ENCODE peak calls at places on chromosomes 11 and 22, in six cellular contexts. E, P, I, S, L and F are unnamed samples.
A peak's percentile ranks its signal among the peaks of the same experiment; 100 is the strongest.

GRCh38 chr11:68099474-68100405 is 21.4 kb downstream of the CHKA start:
- DNase-seq in E (peak; percentile 31), P (peak; percentile 58), S (no peak), L (no peak), I (peak; percentile 45), F (peak; percentile 46)

GRCh38 chr11:4071828-4072421 is 22.7 kb upstream of the RRM1 start:
- DNase-seq in L (no peak), E (no peak), P (no peak), I (no peak), S (no peak), F (no peak)

GRCh38 chr11:23653071-23653675 is 792.9 kb upstream of the CCDC179 start:
- DNase-seq in E (no peak), P (no peak), L (no peak), S (no peak), I (no peak), F (no peak)

GRCh38 chr22:22689621-22690345 is 45.4 kb downstream of the GGTLC2 start:
- DNase-seq in P (no peak), E (no peak), L (no peak), I (no peak), S (no peak), F (no peak)

GRCh38 chr11:128772814-128773213 is 78.9 kb downstream of the FLI1 start:
- DNase-seq in S (no peak), P (no peak), L (peak; percentile 43), E (peak; percentile 32), I (no peak), F (no peak)

GRCh38 chr11:83284501-83285051 is 1.6 kb downstream of the CCDC90B start:
- DNase-seq in L (no peak), S (no peak), E (no peak), I (no peak), P (no peak), F (no peak)

GRCh38 chr11:975824-976223 is 50.2 kb downstream of the AP2A2 start:
- DNase-seq in E (no peak), P (no peak), L (no peak), I (peak; percentile 76), S (no peak), F (no peak)

GRCh38 chr11:11843233-11843632 is 1.5 kb downstream of the USP47 start:
- DNase-seq in E (no peak), I (no peak), L (no peak), P (peak; percentile 35), S (no peak), F (peak; percentile 31)

GRCh38 chr22:44712156-44712555 is 10.2 kb downstream of the PRR5 start:
- DNase-seq in E (no peak), S (no peak), P (no peak), I (no peak), L (no peak), F (no peak)

GRCh38 chr22:46626911-46627805 is 7.0 kb downstream of the GRAMD4 start:
- DNase-seq in I (peak; percentile 95), S (no peak), L (no peak), P (no peak), E (no peak), F (no peak)

GRCh38 chr22:49398115-49398514 is 429.6 kb downstream of the BRD1 start:
- DNase-seq in L (no peak), E (no peak), I (no peak), P (no peak), S (no peak), F (no peak)

GRCh38 chr11:18844753-18845367 is 53.3 kb upstream of the PTPN5 start:
- DNase-seq in P (peak; percentile 33), L (no peak), I (no peak), E (no peak), S (no peak), F (peak; percentile 28)

GRCh38 chr11:46694607-46695006 is 5.8 kb downstream of the ARHGAP1 start:
- DNase-seq in I (no peak), L (no peak), S (no peak), P (no peak), E (no peak), F (no peak)

GRCh38 chr11:13629752-13630151 is 38.7 kb upstream of the FAR1 start:
- DNase-seq in P (no peak), S (no peak), I (no peak), L (no peak), E (no peak), F (no peak)

GRCh38 chr22:25114369-25115362 is 85.0 kb upstream of the CRYBB3 start:
- DNase-seq in P (no peak), E (no peak), S (no peak), I (no peak), L (no peak), F (no peak)

GRCh38 chr11:86194998-86195397 is 49.6 kb upstream of the EED start:
- DNase-seq in S (no peak), L (no peak), P (no peak), E (no peak), I (no peak), F (no peak)

GRCh38 chr11:109033627-109034340 is 368.9 kb downstream of the DDX10 start:
- DNase-seq in E (no peak), I (no peak), S (no peak), P (peak; percentile 81), L (no peak), F (no peak)

GRCh38 chr11:46112961-46113617 is 8.2 kb downstream of the PHF21A start:
- DNase-seq in E (no peak), I (no peak), S (no peak), P (peak; percentile 58), L (peak; percentile 40), F (peak; percentile 49)

GRCh38 chr11:47541070-47541469 is 11.9 kb downstream of the CELF1 start:
- DNase-seq in I (no peak), L (no peak), E (no peak), S (no peak), P (no peak), F (no peak)

GRCh38 chr11:16785520-16786128 is 47.2 kb downstream of the C11orf58 start:
- DNase-seq in S (no peak), P (peak; percentile 59), E (peak; percentile 51), I (peak; percentile 62), L (peak; percentile 64), F (peak; percentile 82)

GRCh38 chr11:10746871-10747270 is 4.2 kb upstream of the CTR9 start:
- DNase-seq in E (no peak), P (peak; percentile 28), S (no peak), I (no peak), L (no peak), F (no peak)

GRCh38 chr22:49404020-49404419 is 423.7 kb downstream of the BRD1 start:
- DNase-seq in E (no peak), L (no peak), S (no peak), I (no peak), P (no peak), F (no peak)

GRCh38 chr11:63590024-63590788 is 24.0 kb downstream of the PLAAT3 start:
- DNase-seq in E (no peak), I (no peak), P (no peak), S (no peak), L (no peak), F (no peak)

GRCh38 chr11:31974737-31975136 is 116.1 kb upstream of the RCN1 start:
- DNase-seq in E (no peak), P (peak; percentile 92), L (no peak), S (no peak), I (no peak), F (no peak)

GRCh38 chr11:73386026-73386425 is 9.8 kb downstream of the RELT start:
- DNase-seq in S (no peak), L (no peak), P (no peak), I (no peak), E (no peak), F (peak; percentile 65)

GRCh38 chr11:114477946-114478537 is 38.8 kb downstream of the REXO2 start:
- DNase-seq in P (no peak), I (peak; percentile 40), S (no peak), E (no peak), L (no peak), F (no peak)

GRCh38 chr11:23320131-23320530 is 459.9 kb upstream of the CCDC179 start:
- DNase-seq in E (no peak), L (no peak), I (no peak), S (no peak), P (peak; percentile 16), F (no peak)

GRCh38 chr11:2539761-2540520 is 95.1 kb downstream of the KCNQ1 start:
- DNase-seq in I (no peak), S (no peak), P (no peak), E (peak; percentile 4), L (no peak), F (no peak)

GRCh38 chr22:46734830-46735453 is 3.1 kb downstream of the CERK start:
- DNase-seq in P (no peak), S (no peak), I (no peak), E (peak; percentile 41), L (no peak), F (peak; percentile 72)

GRCh38 chr11:119876841-119877240 is 147.8 kb upstream of the NECTIN1 start:
- DNase-seq in I (no peak), P (no peak), S (no peak), E (no peak), L (no peak), F (no peak)

GRCh38 chr11:71120346-71120963 is 131.9 kb downstream of the SHANK2 start:
- DNase-seq in E (no peak), L (peak; percentile 52), P (no peak), S (no peak), I (peak; percentile 93), F (no peak)

GRCh38 chr22:43706151-43706550 is 106.0 kb downstream of the EFCAB6 start:
- DNase-seq in L (no peak), I (peak; percentile 17), S (no peak), E (no peak), P (no peak), F (no peak)

GRCh38 chr11:1308745-1309497 is 511 bp downstream of the TOLLIP start:
- DNase-seq in E (no peak), L (no peak), P (peak; percentile 45), I (no peak), S (no peak), F (no peak)

GRCh38 chr22:42581762-42582716 is 28.3 kb downstream of the SERHL2 start:
- DNase-seq in L (peak; percentile 78), E (peak; percentile 88), P (peak; percentile 67), I (peak; percentile 56), S (peak; percentile 9), F (peak; percentile 89)

GRCh38 chr11:86742436-86742805 is 57.9 kb upstream of the PRSS23 start:
- DNase-seq in P (no peak), E (no peak), L (no peak), I (no peak), S (no peak), F (no peak)

GRCh38 chr11:94325681-94326080 is 21.3 kb downstream of the IZUMO1R start:
- DNase-seq in S (no peak), P (peak; percentile 23), L (no peak), I (peak; percentile 90), E (peak; percentile 27), F (peak; percentile 71)

GRCh38 chr22:22248878-22249277 is 4.3 kb downstream of the VPREB1 start:
- DNase-seq in L (no peak), P (no peak), I (no peak), S (no peak), E (no peak), F (no peak)